ENCODE peak calls at places on chromosome 16, in six cellular contexts. C is cardiac fibroblast, P is heart right ventricle, D is IMR-90, F is endothelial cell of umbilical vein, Y is foreskin fibroblast. H is an unnamed sample.

GRCh38 chr16:13992976-13993375 is 73.0 kb downstream of the ERCC4 start:
- DNase-seq in F (no peak), C (no peak), D (no peak), Y (no peak), P (no peak), H (no peak)

GRCh38 chr16:69017036-69017783 is 88.2 kb upstream of the HAS3 start:
- DNase-seq in F (peak; percentile 92), Y (peak; percentile 69), C (peak; percentile 39), P (no peak), D (peak; percentile 85), H (peak; percentile 20)

GRCh38 chr16:24253192-24253591 is 2.9 kb upstream of the CACNG3 start:
- DNase-seq in D (peak; percentile 38), C (peak; percentile 39), Y (no peak), F (peak; percentile 43), P (peak; percentile 10), H (no peak)

GRCh38 chr16:73047536-73048291 is at the start of gene ZFHX3:
- DNase-seq in P (peak; percentile 68), D (peak; percentile 49), F (peak; percentile 53), Y (peak; percentile 55), C (peak; percentile 71), H (no peak)

GRCh38 chr16:27310576-27311448 is 3.0 kb upstream of the IL4R start:
- DNase-seq in Y (no peak), D (no peak), F (no peak), P (no peak), C (peak; percentile 80), H (no peak)

GRCh38 chr16:75296606-75297005 is 45.2 kb upstream of the BCAR1 start:
- DNase-seq in C (peak; percentile 70), Y (no peak), P (peak; percentile 85), D (peak; percentile 77), F (peak; percentile 86), H (no peak)

GRCh38 chr16:78277374-78277773 is 177.9 kb downstream of the WWOX start:
- DNase-seq in F (no peak), C (no peak), P (no peak), D (no peak), Y (no peak), H (no peak)

GRCh38 chr16:51431517-51432241 is 280.6 kb upstream of the SALL1 start:
- DNase-seq in C (peak; percentile 88), Y (peak; percentile 98), P (no peak), F (no peak), D (peak; percentile 99), H (peak; percentile 93)

GRCh38 chr16:17194190-17194780 is 276.5 kb downstream of the XYLT1 start:
- DNase-seq in C (peak; percentile 2), D (peak; percentile 16), Y (no peak), F (no peak), P (peak; percentile 6), H (no peak)

GRCh38 chr16:85205747-85206471 is 93.6 kb upstream of the CIBAR2 start:
- DNase-seq in D (peak; percentile 78), F (no peak), C (peak; percentile 66), Y (peak; percentile 53), P (no peak), H (no peak)

GRCh38 chr16:13111747-13112146 is 210.3 kb downstream of the SHISA9 start:
- DNase-seq in F (no peak), C (no peak), P (no peak), D (no peak), Y (no peak), H (no peak)

GRCh38 chr16:79064259-79064658 is 536.3 kb downstream of the MAF start:
- DNase-seq in P (no peak), Y (no peak), C (no peak), F (no peak), D (no peak), H (no peak)

GRCh38 chr16:278863-279366 is 1.5 kb upstream of the ARHGDIG start:
- DNase-seq in D (peak; percentile 17), P (peak; percentile 50), Y (no peak), C (peak; percentile 56), F (peak; percentile 39), H (peak; percentile 2)

GRCh38 chr16:5882087-5882661 is 784.6 kb upstream of the EEF2KMT start:
- DNase-seq in P (no peak), C (no peak), D (no peak), Y (no peak), F (no peak), H (no peak)

GRCh38 chr16:2529961-2530628 is 1.1 kb downstream of the CEMP1 start:
- DNase-seq in Y (no peak), D (no peak), F (no peak), P (no peak), C (no peak), H (no peak)

GRCh38 chr16:2531371-2531695 is at the start of gene CEMP1:
- DNase-seq in P (no peak), Y (no peak), C (no peak), D (no peak), F (no peak), H (no peak)

GRCh38 chr16:2529061-2529931 is 1.9 kb downstream of the CEMP1 start:
- DNase-seq in D (peak; percentile 12), Y (no peak), P (no peak), F (no peak), C (no peak), H (no peak)

GRCh38 chr16:2531696-2532493 is 687 bp upstream of the CEMP1 start:
- DNase-seq in C (peak; percentile 98), P (peak; percentile 98), F (peak; percentile 96), D (peak; percentile 95), Y (peak; percentile 98), H (peak; percentile 85)

GRCh38 chr16:2530629-2531318 is 434 bp downstream of the CEMP1 start:
- DNase-seq in Y (no peak), F (no peak), D (no peak), C (no peak), P (no peak), H (no peak)
- H3K4me3 ChIP-seq in Y (no peak overlapping the region), F (no peak overlapping the region), D (no peak overlapping the region), C (no peak overlapping the region), P (no peak overlapping the region), H (peak overlapping the region; percentile 47)

GRCh38 chr16:53952215-53953208 is 248.6 kb downstream of the FTO start:
- DNase-seq in D (peak; percentile 52), F (peak; percentile 5), Y (no peak), C (peak; percentile 48), P (no peak), H (peak; percentile 2)
- TF ChIP-seq CTCF in D (no peak), F (no peak), Y (no peak), C (no peak), P (no peak), H (no peak)

DNA sequence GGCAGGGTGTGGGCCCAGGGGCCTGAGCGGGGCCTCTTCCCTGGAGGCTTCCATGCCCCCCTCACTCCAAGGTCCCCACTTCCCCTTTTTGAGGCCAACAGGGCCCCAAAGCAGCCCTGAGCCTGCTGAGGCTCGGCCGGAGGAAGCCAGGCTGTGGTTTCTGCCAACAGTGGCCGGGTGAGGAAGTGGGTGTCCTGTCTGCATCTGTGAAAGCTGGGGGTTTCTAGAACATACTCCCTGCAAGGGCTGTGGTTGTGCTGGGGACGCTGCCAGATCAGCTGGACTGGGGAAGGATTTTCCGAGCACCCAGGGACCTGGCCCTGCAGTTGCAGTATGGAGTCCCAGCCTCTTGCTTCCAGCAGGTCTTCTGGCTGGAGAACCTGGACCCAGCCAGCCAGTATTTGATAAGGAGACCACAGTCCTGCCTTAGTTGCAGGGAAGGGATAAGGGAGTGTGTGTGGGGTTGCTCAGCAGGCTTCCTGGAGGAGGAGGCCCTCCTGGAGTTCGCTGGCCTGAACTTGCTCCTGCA is 15.7 kb downstream of the ADCY7 start:
- DNase-seq in P (peak; percentile 61), C (peak; percentile 75), F (no peak), D (no peak), Y (no peak), H (no peak)
- H3K4me3 ChIP-seq in P (peak overlapping the region; percentile 36), C (no peak overlapping the region), F (no peak overlapping the region), D (no peak overlapping the region), Y (no peak overlapping the region), H (no peak overlapping the region)

GRCh38 chr16:87570564-87570937 is 31.8 kb upstream of the JPH3 start:
- DNase-seq in P (no peak), Y (no peak), C (no peak), F (no peak), D (no peak), H (no peak)

GRCh38 chr16:87572959-87573358 is 29.3 kb upstream of the JPH3 start:
- DNase-seq in P (no peak), C (no peak), F (no peak), D (no peak), Y (no peak), H (no peak)

GRCh38 chr16:87571868-87572244 is 30.5 kb upstream of the JPH3 start:
- DNase-seq in D (no peak), Y (no peak), P (no peak), F (no peak), C (no peak), H (no peak)

GRCh38 chr16:87569601-87570559 is 32.4 kb upstream of the JPH3 start:
- DNase-seq in D (no peak), Y (no peak), C (peak; percentile 56), P (no peak), F (no peak), H (no peak)

GRCh38 chr16:87570938-87571867 is 31.1 kb upstream of the JPH3 start:
- DNase-seq in Y (peak; percentile 48), C (peak; percentile 77), F (peak; percentile 51), P (peak; percentile 40), D (peak; percentile 53), H (no peak)
- TF ChIP-seq CTCF in Y (peak; percentile 47), C (peak; percentile 64), F (peak; percentile 39), P (peak; percentile 51), D (peak; percentile 64), H (peak; percentile 31)

GRCh38 chr16:7304932-7305331 is 27.7 kb upstream of the RBFOX1 start:
- DNase-seq in D (no peak), F (no peak), Y (no peak), P (no peak), C (no peak), H (no peak)

GRCh38 chr16:7303677-7304200 is 28.9 kb upstream of the RBFOX1 start:
- DNase-seq in F (no peak), Y (no peak), P (no peak), C (no peak), D (no peak), H (no peak)

GRCh38 chr16:7304257-7304656 is 28.4 kb upstream of the RBFOX1 start:
- DNase-seq in Y (no peak), C (no peak), D (no peak), F (no peak), P (no peak), H (no peak)

DNA sequence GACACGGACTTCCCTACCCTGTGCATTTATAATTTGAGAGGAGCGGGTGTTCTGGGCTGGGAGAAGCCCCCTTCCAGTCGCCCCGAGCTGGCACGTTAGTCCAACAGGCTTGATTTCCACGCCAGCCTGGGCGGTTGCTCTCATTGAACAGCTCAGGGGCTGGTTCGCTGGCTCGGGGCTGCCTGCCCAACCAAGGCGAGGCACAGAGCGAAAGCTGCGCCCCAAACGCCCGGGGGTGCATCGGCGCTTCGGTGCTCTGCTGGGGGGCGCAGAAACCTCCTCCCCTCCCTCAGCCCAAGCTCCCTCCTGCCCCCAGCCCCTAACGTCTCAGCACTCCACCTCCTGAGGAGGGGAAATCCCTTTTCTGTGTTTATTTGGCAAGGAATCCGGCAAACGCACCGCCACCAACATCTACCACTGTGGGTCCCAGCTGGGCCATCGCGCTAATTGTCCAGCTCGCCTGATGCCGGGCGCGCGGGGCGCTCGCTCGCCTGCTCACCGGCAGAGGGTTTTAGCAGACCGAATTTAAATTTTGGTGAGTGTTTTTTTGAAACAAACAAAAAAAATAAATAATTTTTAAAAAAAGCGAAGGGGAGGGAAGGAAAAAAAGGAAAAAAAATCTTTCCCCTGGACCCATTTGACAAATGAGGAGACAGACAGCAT is 29.5 kb upstream of the RBFOX1 start:
- DNase-seq in F (no peak), C (no peak), Y (no peak), P (no peak), D (no peak), H (no peak)
- H3K4me3 ChIP-seq in F (no peak overlapping the region), C (no peak overlapping the region), Y (no peak overlapping the region), P (peak overlapping the region; percentile 36), D (no peak overlapping the region), H (no peak overlapping the region)

GRCh38 chr16:89599902-89600301 is 13.5 kb upstream of the DPEP1 start:
- DNase-seq in Y (no peak), D (no peak), F (no peak), P (no peak), C (no peak), H (no peak)
- TF ChIP-seq CTCF in Y (no peak), D (no peak), F (no peak), P (no peak), C (no peak), H (no peak)